ENCODE peak calls at places on chromosomes 5 and 9, in six cellular contexts. B is anterior cingulate cortex; O is lower leg skin; Y is stimulated activated CD8-positive, alpha-beta memory T cell treated with anti-CD3 and anti-CD28 coated beads, Interleukin-2, amount 100 ng/mL, for 1 hour; H is amniotic stem cell; X is right atrium auricular region. A is an unnamed sample.

GRCh38 chr9:34983209-34983608 is 6.3 kb upstream of the DNAJB5 start:
- DNase-seq in X (no peak), Y (no peak), B (no peak), O (no peak), H (no peak), A (no peak)

GRCh38 chr5:9324348-9325056 is 221.4 kb downstream of the SEMA5A start:
- DNase-seq in O (no peak), X (no peak), Y (no peak), B (no peak), H (no peak), A (no peak)

GRCh38 chr5:1270426-1270825 is 24.4 kb downstream of the TERT start:
- DNase-seq in H (no peak), O (no peak), Y (no peak), B (no peak), X (no peak), A (no peak)

GRCh38 chr9:95848764-95849163 is 26.7 kb upstream of the ERCC6L2 start:
- DNase-seq in Y (no peak), B (no peak), X (no peak), O (no peak), H (no peak), A (no peak)

GRCh38 chr9:82488702-82489578 is 500.4 kb downstream of the SPATA31D1 start:
- DNase-seq in Y (no peak), B (no peak), H (peak), O (peak), X (no peak), A (no peak)

GRCh38 chr9:122221223-122221811 is 7.4 kb downstream of the LHX6 start:
- DNase-seq in O (no peak), X (no peak), H (no peak), B (no peak), Y (no peak), A (no peak)

GRCh38 chr5:159777049-159777448 is 139.2 kb upstream of the ADRA1B start:
- DNase-seq in H (no peak), Y (no peak), B (no peak), O (no peak), X (no peak), A (no peak)

GRCh38 chr5:103021310-103021709 is 98.6 kb downstream of the GIN1 start:
- DNase-seq in B (no peak), Y (no peak), O (no peak), H (no peak), X (no peak), A (no peak)

GRCh38 chr5:133824661-133825254 is 143.7 kb downstream of the C5orf15 start:
- DNase-seq in O (no peak), B (no peak), Y (no peak), X (no peak), H (no peak), A (no peak)

GRCh38 chr9:124550080-124550479 is 42.9 kb upstream of the NR5A1 start:
- DNase-seq in B (no peak), X (no peak), H (no peak), Y (no peak), O (no peak), A (no peak)

GRCh38 chr5:62603934-62604333 is 25.3 kb downstream of the LRRC70 start:
- DNase-seq in O (no peak), H (no peak), B (no peak), X (no peak), Y (no peak), A (no peak)

GRCh38 chr5:138878437-138879235 is 3.5 kb upstream of the LRRTM2 start:
- DNase-seq in O (no peak), H (no peak), B (no peak), X (no peak), Y (no peak), A (no peak)

GRCh38 chr9:131731237-131731995 is 8.5 kb downstream of the RAPGEF1 start:
- DNase-seq in H (no peak), X (no peak), O (no peak), B (no peak), Y (no peak), A (no peak)

GRCh38 chr9:6428940-6429889 is 16.2 kb downstream of the UHRF2 start:
- DNase-seq in H (no peak), Y (no peak), O (no peak), X (no peak), B (no peak), A (no peak)

GRCh38 chr5:148221510-148221909 is 16.8 kb upstream of the MARCOL start:
- DNase-seq in B (no peak), Y (no peak), X (no peak), O (no peak), H (no peak), A (no peak)

GRCh38 chr9:113934826-113935676 is 58.9 kb downstream of the ZNF618 start:
- DNase-seq in Y (no peak), B (no peak), H (no peak), X (peak), O (peak), A (no peak)

GRCh38 chr5:8458038-8458383 is 589.1 kb downstream of the MTRR start:
- DNase-seq in B (no peak), O (no peak), Y (no peak), X (no peak), H (no peak), A (no peak)

GRCh38 chr9:38066907-38067610 is 2.0 kb downstream of the SHB start:
- DNase-seq in O (peak), H (no peak), X (no peak), Y (no peak), B (peak), A (no peak)

GRCh38 chr5:165497707-165498106 is 1992.3 kb downstream of the MAT2B start:
- DNase-seq in Y (no peak), X (no peak), H (no peak), O (no peak), B (no peak), A (no peak)

GRCh38 chr5:133402781-133403180 is 209.6 kb downstream of the FSTL4 start:
- DNase-seq in H (no peak), O (no peak), Y (no peak), B (no peak), X (peak), A (no peak)

GRCh38 chr9:128911529-128912035 is 9.2 kb upstream of the PHYHD1 start:
- DNase-seq in H (no peak), Y (no peak), X (peak), B (no peak), O (no peak), A (no peak)

GRCh38 chr9:110334183-110334582 is 3.5 kb downstream of the TXNDC8 start:
- DNase-seq in X (no peak), B (no peak), O (no peak), Y (no peak), H (no peak), A (no peak)

GRCh38 chr5:17966636-17967402 is 332.6 kb downstream of the TAF11L14 start:
- DNase-seq in X (no peak), Y (no peak), B (no peak), H (no peak), O (no peak), A (no peak)

GRCh38 chr9:126452036-126452595 is 125.5 kb downstream of the MVB12B start:
- DNase-seq in H (no peak), O (no peak), X (no peak), Y (no peak), B (no peak), A (no peak)

GRCh38 chr5:45335978-45336377 is 360.2 kb downstream of the HCN1 start:
- DNase-seq in B (no peak), Y (no peak), X (no peak), H (no peak), O (no peak), A (no peak)

GRCh38 chr5:119820608-119821007 is 191.2 kb downstream of the FAM170A start:
- DNase-seq in X (no peak), O (no peak), B (no peak), Y (no peak), H (no peak), A (no peak)